ENCODE peak calls at places on chromosomes 2 and 18, in five cellular contexts. J, W, S, D and A are unnamed samples.

GRCh38 chr18:23301971-23302370 is 151.1 kb upstream of the RIOK3 start:
- DNase-seq in J (no peak), W (no peak), S (no peak), D (no peak), A (no peak)

GRCh38 chr2:24334245-24334633 is 26.1 kb downstream of the ITSN2 start:
- DNase-seq in J (no peak), W (no peak), S (no peak), D (no peak), A (no peak)

GRCh38 chr2:25161055-25161781 is 7.2 kb downstream of the POMC start:
- DNase-seq in J (peak), W (peak), S (no peak), D (no peak), A (peak)

GRCh38 chr2:16633632-16634430 is 31.8 kb downstream of the CYRIA start:
- DNase-seq in J (no peak), W (no peak), S (no peak), D (no peak), A (no peak)

GRCh38 chr2:127954857-127955256 is 69.1 kb upstream of the AMMECR1L start:
- DNase-seq in J (no peak), W (no peak), S (no peak), D (no peak), A (no peak)

GRCh38 chr18:75130591-75131274 is 78.2 kb downstream of the PTGR3 start:
- DNase-seq in J (no peak), W (no peak), S (no peak), D (peak), A (no peak)

GRCh38 chr2:23944527-23944926 is 4.3 kb downstream of the UBXN2A start:
- DNase-seq in J (no peak), W (no peak), S (no peak), D (no peak), A (no peak)

GRCh38 chr18:76528477-76529432 is 33.7 kb upstream of the ZNF516 start:
- DNase-seq in J (peak), W (peak), S (no peak), D (no peak), A (peak)

GRCh38 chr18:46793565-46793964 is 36.7 kb upstream of the ST8SIA5 start:
- DNase-seq in J (no peak), W (no peak), S (no peak), D (no peak), A (no peak)

GRCh38 chr2:59932341-59932740 is 621.1 kb downstream of the BCL11A start:
- DNase-seq in J (no peak), W (no peak), S (no peak), D (no peak), A (no peak)

GRCh38 chr2:45269149-45269793 is 260.0 kb upstream of the SIX2 start:
- DNase-seq in J (no peak), W (peak), S (no peak), D (no peak), A (no peak)
- TF ChIP-seq EP300 in J (no peak), W (no peak), S (no peak), D (no peak), A (no peak)

DNA sequence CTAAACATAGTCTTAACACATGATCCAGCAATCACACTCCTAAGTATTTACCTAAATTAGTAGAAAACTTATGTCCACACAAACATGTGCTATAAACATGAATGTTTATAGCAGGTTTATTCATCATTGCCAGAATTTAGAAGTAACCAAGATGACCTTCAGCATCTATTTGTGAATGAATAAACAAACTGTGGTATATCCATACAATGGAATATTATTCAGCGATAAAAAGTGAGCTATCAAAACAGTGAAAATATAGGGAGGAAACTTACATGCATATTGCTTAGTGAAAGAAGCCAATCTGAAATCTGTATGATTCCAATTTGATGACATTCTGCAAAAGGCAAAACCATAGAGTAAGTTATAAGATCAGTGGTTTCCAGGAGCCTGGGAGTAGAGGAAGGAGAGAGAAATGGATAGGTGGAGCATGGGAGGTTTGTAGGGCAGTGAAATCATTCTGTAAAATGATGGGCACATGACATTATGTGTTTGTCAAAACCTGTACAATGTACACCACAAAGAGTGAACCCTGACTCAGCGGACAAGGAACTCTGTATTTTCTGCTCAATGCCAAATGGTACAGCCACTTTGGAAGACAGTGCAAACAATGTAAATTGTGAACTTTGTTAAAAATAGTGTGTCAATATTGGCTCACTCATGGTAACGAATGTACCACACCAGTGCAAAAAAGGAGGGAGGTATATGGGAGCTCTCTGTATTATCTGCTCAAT is 61.9 kb upstream of the IGFBP2 start:
- DNase-seq in J (no peak), W (no peak), S (no peak), D (no peak), A (no peak)
- TF ChIP-seq EP300 in J (no peak), W (no peak), S (no peak), D (no peak), A (no peak)

GRCh38 chr18:50266248-50266704 is at the start of gene CFAP53:
- DNase-seq in J (peak), W (peak), S (peak), D (peak), A (peak)
- TF ChIP-seq EP300 in J (no peak), W (no peak), S (no peak), D (no peak), A (no peak)

GRCh38 chr2:86697539-86697938 is 22.6 kb upstream of the RMND5A start:
- DNase-seq in J (no peak), W (no peak), S (no peak), D (no peak), A (no peak)

GRCh38 chr2:86700705-86701104 is 19.4 kb upstream of the RMND5A start:
- DNase-seq in J (no peak), W (no peak), S (no peak), D (no peak), A (no peak)

GRCh38 chr2:86695053-86695691 is 24.9 kb upstream of the RMND5A start:
- DNase-seq in J (no peak), W (peak), S (peak), D (no peak), A (peak)
- TF ChIP-seq EP300 in J (no peak), W (no peak), S (peak), D (no peak), A (peak)